ENCODE peak calls at places on chromosomes 11 and 22, in four cellular contexts. U is heart right ventricle, A is cardiac muscle cell, S is HCT116. I is an unnamed sample.

GRCh38 chr11:45021692-45022130 is 71.0 kb upstream of the TP53I11 start:
- DNase-seq in S (no peak), A (peak), U (peak), I (peak)

GRCh38 chr11:38950882-38951281 is 2352.8 kb upstream of the RAG2 start:
- DNase-seq in A (no peak), U (no peak), S (no peak), I (no peak)

GRCh38 chr11:76891285-76891684 is 30.6 kb downstream of the ACER3 start:
- DNase-seq in S (no peak), A (no peak), U (no peak), I (no peak)

GRCh38 chr11:27423125-27423524 is 49.5 kb downstream of the LGR4 start:
- DNase-seq in U (peak), S (no peak), A (peak), I (peak)

GRCh38 chr22:38420734-38421133 is 34.3 kb downstream of the KCNJ4 start:
- DNase-seq in A (no peak), S (no peak), U (no peak), I (no peak)

GRCh38 chr11:94826415-94826814 is 58.3 kb downstream of the AMOTL1 start:
- DNase-seq in S (no peak), A (no peak), U (no peak), I (no peak)

GRCh38 chr11:88363004-88363403 is 25.5 kb upstream of the CTSC start:
- DNase-seq in S (no peak), U (no peak), A (no peak), I (no peak)

GRCh38 chr11:102807921-102808320 is 10.0 kb upstream of the MMP1 start:
- DNase-seq in A (peak), U (no peak), S (peak), I (no peak)

GRCh38 chr11:125348704-125349635 is 147.1 kb downstream of the FEZ1 start:
- DNase-seq in S (no peak), U (peak), A (peak), I (no peak)

GRCh38 chr11:113895367-113896155 is 9.0 kb upstream of the HTR3B start:
- DNase-seq in A (no peak), S (no peak), U (no peak), I (peak)

GRCh38 chr22:22935546-22936157 is 48.0 kb downstream of the IGLL5 start:
- DNase-seq in U (no peak), S (no peak), A (no peak), I (no peak)

GRCh38 chr11:44030276-44030932 is 17.4 kb upstream of the ACCSL start:
- DNase-seq in A (peak), U (peak), S (no peak), I (no peak)

GRCh38 chr22:25407859-25408229 is 156.6 kb upstream of the GRK3 start:
- DNase-seq in U (no peak), A (no peak), S (no peak), I (no peak)

GRCh38 chr22:48746789-48747425 is 1080.8 kb downstream of the BRD1 start:
- DNase-seq in U (no peak), A (no peak), S (no peak), I (no peak)

GRCh38 chr22:24189249-24190158 is 8.2 kb downstream of the SUSD2 start:
- DNase-seq in A (peak), U (peak), S (no peak), I (peak)

GRCh38 chr11:64867748-64868462 is 10.5 kb downstream of the EHD1 start:
- DNase-seq in U (no peak), A (no peak), S (no peak), I (no peak)

GRCh38 chr11:62615521-62615920 is 2.5 kb downstream of the ROM1 start:
- DNase-seq in A (no peak), U (no peak), S (no peak), I (no peak)

GRCh38 chr11:131033151-131033651 is 116.9 kb upstream of the SNX19 start:
- DNase-seq in U (no peak), S (peak), A (peak), I (no peak)

GRCh38 chr11:105179542-105180278 is 40.1 kb upstream of the CARD18 start:
- DNase-seq in S (no peak), U (no peak), A (no peak), I (no peak)

GRCh38 chr22:24133187-24133965 is 47.9 kb upstream of the SUSD2 start:
- DNase-seq in S (no peak), A (peak), U (no peak), I (no peak)

GRCh38 chr11:133966924-133967598 is 10.3 kb upstream of the IGSF9B start:
- DNase-seq in A (peak), U (peak), S (no peak), I (no peak)
- TF ChIP-seq CTCF in A (peak), U (peak), S (peak), I (peak)

GRCh38 chr11:8685306-8685705 is 2.7 kb downstream of the RPL27A start:
- DNase-seq in S (no peak), A (no peak), U (no peak), I (no peak)
- H3K27ac ChIP-seq in S (peak), A (no peak), U (no peak), I (peak)

DNA sequence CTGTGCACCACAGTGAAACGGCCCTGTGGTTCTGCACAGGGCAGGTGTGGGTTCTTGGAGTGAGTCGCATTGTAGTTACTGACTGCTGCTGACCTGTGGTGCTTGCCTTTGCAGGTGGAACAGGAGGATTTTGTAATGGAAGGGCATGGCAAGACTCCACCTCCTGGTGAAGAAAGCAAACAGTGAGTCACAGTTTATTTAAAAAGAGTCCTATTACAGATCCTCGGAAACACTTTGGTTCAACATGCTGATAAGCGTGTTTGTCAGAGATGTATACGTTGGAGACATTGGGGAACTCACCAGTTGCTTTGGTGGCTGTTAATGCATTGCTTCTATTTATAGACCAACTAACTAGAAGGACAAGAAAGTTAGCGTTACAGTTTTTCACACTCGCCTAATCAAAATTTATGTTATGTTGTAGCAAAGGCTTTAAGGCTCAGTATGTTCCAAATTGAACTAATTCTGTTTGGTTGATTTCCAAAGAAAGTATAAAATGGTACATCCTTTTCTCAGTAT is 21.7 kb upstream of the TNRC6B start:
- DNase-seq in A (peak), U (no peak), S (peak), I (peak)
- TF ChIP-seq CTCF in A (peak), U (peak), S (peak), I (no peak)

GRCh38 chr22:32964411-32965057 is 93.6 kb downstream of the SYN3 start:
- DNase-seq in A (no peak), U (no peak), S (no peak), I (no peak)

GRCh38 chr22:32969502-32969901 is 88.7 kb downstream of the SYN3 start:
- DNase-seq in A (no peak), S (no peak), U (no peak), I (no peak)

GRCh38 chr22:32971252-32971651 is 86.9 kb downstream of the SYN3 start:
- DNase-seq in U (no peak), A (no peak), S (no peak), I (no peak)

GRCh38 chr22:32967285-32968101 is 90.7 kb downstream of the SYN3 start:
- DNase-seq in A (no peak), U (no peak), S (no peak), I (no peak)
- H3K27ac ChIP-seq in A (no peak), U (no peak), S (no peak), I (no peak)